ENCODE peak calls at places on chromosomes 4 and X, in ten cellular contexts. One of them, this sample, is unnamed.

GRCh38 chrX:46587753-46588171 is 14.2 kb downstream of the CHST7 start:
- DNase-seq in cardiac fibroblast: peak
- DNase-seq in PC-9: no peak
- DNase-seq in activated B cell treated with CpG ODN at 0.5 μM for 24 hours: no peak
- DNase-seq in AG09309: no peak
- DNase-seq in RWPE1: no peak
- DNase-seq in GM10248: no peak
- DNase-seq in IMR-90: no peak
- DNase-seq in progenitor cell of endocrine pancreas: no peak
- DNase-seq in gastrocnemius medialis: no peak
- DNase-seq in this sample: no peak

GRCh38 chr4:114729339-114729738 is 130.7 kb downstream of the UGT8 start:
- DNase-seq in cardiac fibroblast: no peak
- DNase-seq in PC-9: no peak
- DNase-seq in activated B cell treated with CpG ODN at 0.5 μM for 24 hours: no peak
- DNase-seq in AG09309: no peak
- DNase-seq in RWPE1: no peak
- DNase-seq in GM10248: no peak
- DNase-seq in IMR-90: no peak
- DNase-seq in progenitor cell of endocrine pancreas: no peak
- DNase-seq in gastrocnemius medialis: no peak
- DNase-seq in this sample: no peak

GRCh38 chr4:56626963-56627362 is 54.1 kb downstream of the HOPX start:
- DNase-seq in cardiac fibroblast: no peak
- DNase-seq in PC-9: peak
- DNase-seq in activated B cell treated with CpG ODN at 0.5 μM for 24 hours: no peak
- DNase-seq in AG09309: no peak
- DNase-seq in RWPE1: no peak
- DNase-seq in GM10248: no peak
- DNase-seq in IMR-90: no peak
- DNase-seq in progenitor cell of endocrine pancreas: no peak
- DNase-seq in gastrocnemius medialis: no peak
- DNase-seq in this sample: no peak

GRCh38 chrX:154457491-154458115 is 478 bp upstream of the PLXNA3 start:
- DNase-seq in cardiac fibroblast: peak
- DNase-seq in PC-9: peak
- DNase-seq in activated B cell treated with CpG ODN at 0.5 μM for 24 hours: no peak
- DNase-seq in AG09309: no peak
- DNase-seq in RWPE1: no peak
- DNase-seq in GM10248: peak
- DNase-seq in IMR-90: no peak
- DNase-seq in progenitor cell of endocrine pancreas: peak
- DNase-seq in gastrocnemius medialis: no peak
- DNase-seq in this sample: peak

GRCh38 chr4:68373513-68373912 is 23.6 kb upstream of the YTHDC1 start:
- DNase-seq in cardiac fibroblast: peak
- DNase-seq in PC-9: no peak
- DNase-seq in activated B cell treated with CpG ODN at 0.5 μM for 24 hours: peak
- DNase-seq in AG09309: no peak
- DNase-seq in RWPE1: no peak
- DNase-seq in GM10248: peak
- DNase-seq in IMR-90: peak
- DNase-seq in progenitor cell of endocrine pancreas: peak
- DNase-seq in gastrocnemius medialis: peak
- DNase-seq in this sample: peak

GRCh38 chrX:71492086-71493065 is 40.5 kb upstream of the OGT start:
- DNase-seq in cardiac fibroblast: peak
- DNase-seq in PC-9: peak
- DNase-seq in activated B cell treated with CpG ODN at 0.5 μM for 24 hours: no peak
- DNase-seq in AG09309: no peak
- DNase-seq in RWPE1: peak
- DNase-seq in GM10248: peak
- DNase-seq in IMR-90: peak
- DNase-seq in progenitor cell of endocrine pancreas: no peak
- DNase-seq in gastrocnemius medialis: peak
- DNase-seq in this sample: peak

GRCh38 chrX:100636321-100636991 is at the start of gene TSPAN6:
- DNase-seq in cardiac fibroblast: peak
- DNase-seq in PC-9: peak
- DNase-seq in activated B cell treated with CpG ODN at 0.5 μM for 24 hours: peak
- DNase-seq in AG09309: peak
- DNase-seq in RWPE1: peak
- DNase-seq in GM10248: peak
- DNase-seq in IMR-90: peak
- DNase-seq in progenitor cell of endocrine pancreas: peak
- DNase-seq in gastrocnemius medialis: peak
- DNase-seq in this sample: peak

GRCh38 chrX:133350751-133351150 is 64.5 kb downstream of the GPC4 start:
- DNase-seq in cardiac fibroblast: peak
- DNase-seq in PC-9: no peak
- DNase-seq in activated B cell treated with CpG ODN at 0.5 μM for 24 hours: no peak
- DNase-seq in AG09309: no peak
- DNase-seq in RWPE1: no peak
- DNase-seq in GM10248: no peak
- DNase-seq in IMR-90: no peak
- DNase-seq in progenitor cell of endocrine pancreas: no peak
- DNase-seq in gastrocnemius medialis: peak
- DNase-seq in this sample: no peak

GRCh38 chr4:39502034-39502658 is 25.1 kb downstream of the UGDH start:
- DNase-seq in cardiac fibroblast: peak
- DNase-seq in PC-9: no peak
- DNase-seq in activated B cell treated with CpG ODN at 0.5 μM for 24 hours: no peak
- DNase-seq in AG09309: peak
- DNase-seq in RWPE1: peak
- DNase-seq in GM10248: no peak
- DNase-seq in IMR-90: peak
- DNase-seq in progenitor cell of endocrine pancreas: no peak
- DNase-seq in gastrocnemius medialis: no peak
- DNase-seq in this sample: no peak

GRCh38 chr4:10096976-10097330 is 19.6 kb downstream of the WDR1 start:
- DNase-seq in cardiac fibroblast: no peak
- DNase-seq in PC-9: no peak
- DNase-seq in activated B cell treated with CpG ODN at 0.5 μM for 24 hours: no peak
- DNase-seq in AG09309: no peak
- DNase-seq in RWPE1: no peak
- DNase-seq in GM10248: no peak
- DNase-seq in IMR-90: no peak
- DNase-seq in progenitor cell of endocrine pancreas: no peak
- DNase-seq in gastrocnemius medialis: no peak
- DNase-seq in this sample: no peak

GRCh38 chrX:24498975-24499374 is 33.9 kb downstream of the PDK3 start:
- DNase-seq in cardiac fibroblast: peak
- DNase-seq in PC-9: no peak
- DNase-seq in activated B cell treated with CpG ODN at 0.5 μM for 24 hours: no peak
- DNase-seq in AG09309: no peak
- DNase-seq in RWPE1: peak
- DNase-seq in GM10248: no peak
- DNase-seq in IMR-90: peak
- DNase-seq in progenitor cell of endocrine pancreas: no peak
- DNase-seq in gastrocnemius medialis: no peak
- DNase-seq in this sample: peak

GRCh38 chr4:172978848-172979247 is 189.8 kb upstream of the GALNT7 start:
- DNase-seq in cardiac fibroblast: no peak
- DNase-seq in PC-9: no peak
- DNase-seq in activated B cell treated with CpG ODN at 0.5 μM for 24 hours: no peak
- DNase-seq in AG09309: no peak
- DNase-seq in RWPE1: no peak
- DNase-seq in GM10248: no peak
- DNase-seq in IMR-90: no peak
- DNase-seq in progenitor cell of endocrine pancreas: no peak
- DNase-seq in gastrocnemius medialis: no peak
- DNase-seq in this sample: no peak

GRCh38 chrX:72409993-72410392 is 104.3 kb upstream of the CITED1 start:
- DNase-seq in cardiac fibroblast: no peak
- DNase-seq in PC-9: no peak
- DNase-seq in activated B cell treated with CpG ODN at 0.5 μM for 24 hours: no peak
- DNase-seq in AG09309: no peak
- DNase-seq in RWPE1: no peak
- DNase-seq in GM10248: no peak
- DNase-seq in IMR-90: no peak
- DNase-seq in progenitor cell of endocrine pancreas: no peak
- DNase-seq in gastrocnemius medialis: no peak
- DNase-seq in this sample: no peak

GRCh38 chr4:721261-722171 is 15.9 kb downstream of the PCGF3 start:
- DNase-seq in cardiac fibroblast: peak
- DNase-seq in PC-9: no peak
- DNase-seq in activated B cell treated with CpG ODN at 0.5 μM for 24 hours: no peak
- DNase-seq in AG09309: no peak
- DNase-seq in RWPE1: peak
- DNase-seq in GM10248: no peak
- DNase-seq in IMR-90: no peak
- DNase-seq in progenitor cell of endocrine pancreas: no peak
- DNase-seq in gastrocnemius medialis: no peak
- DNase-seq in this sample: no peak

GRCh38 chrX:130902783-130903613 is at the start of gene ENOX2:
- DNase-seq in cardiac fibroblast: peak
- DNase-seq in PC-9: peak
- DNase-seq in activated B cell treated with CpG ODN at 0.5 μM for 24 hours: peak
- DNase-seq in AG09309: peak
- DNase-seq in RWPE1: peak
- DNase-seq in GM10248: peak
- DNase-seq in IMR-90: peak
- DNase-seq in progenitor cell of endocrine pancreas: peak
- DNase-seq in gastrocnemius medialis: peak
- DNase-seq in this sample: peak
- TF ChIP-seq CTCF in cardiac fibroblast: no peak
- TF ChIP-seq CTCF in PC-9: no peak
- TF ChIP-seq CTCF in activated B cell treated with CpG ODN at 0.5 μM for 24 hours: no peak
- TF ChIP-seq CTCF in AG09309: no peak
- TF ChIP-seq CTCF in RWPE1: no peak
- TF ChIP-seq CTCF in GM10248: no peak
- TF ChIP-seq CTCF in IMR-90: no peak
- TF ChIP-seq CTCF in progenitor cell of endocrine pancreas: no peak
- TF ChIP-seq CTCF in gastrocnemius medialis: no peak
- TF ChIP-seq CTCF in this sample: no peak

DNA sequence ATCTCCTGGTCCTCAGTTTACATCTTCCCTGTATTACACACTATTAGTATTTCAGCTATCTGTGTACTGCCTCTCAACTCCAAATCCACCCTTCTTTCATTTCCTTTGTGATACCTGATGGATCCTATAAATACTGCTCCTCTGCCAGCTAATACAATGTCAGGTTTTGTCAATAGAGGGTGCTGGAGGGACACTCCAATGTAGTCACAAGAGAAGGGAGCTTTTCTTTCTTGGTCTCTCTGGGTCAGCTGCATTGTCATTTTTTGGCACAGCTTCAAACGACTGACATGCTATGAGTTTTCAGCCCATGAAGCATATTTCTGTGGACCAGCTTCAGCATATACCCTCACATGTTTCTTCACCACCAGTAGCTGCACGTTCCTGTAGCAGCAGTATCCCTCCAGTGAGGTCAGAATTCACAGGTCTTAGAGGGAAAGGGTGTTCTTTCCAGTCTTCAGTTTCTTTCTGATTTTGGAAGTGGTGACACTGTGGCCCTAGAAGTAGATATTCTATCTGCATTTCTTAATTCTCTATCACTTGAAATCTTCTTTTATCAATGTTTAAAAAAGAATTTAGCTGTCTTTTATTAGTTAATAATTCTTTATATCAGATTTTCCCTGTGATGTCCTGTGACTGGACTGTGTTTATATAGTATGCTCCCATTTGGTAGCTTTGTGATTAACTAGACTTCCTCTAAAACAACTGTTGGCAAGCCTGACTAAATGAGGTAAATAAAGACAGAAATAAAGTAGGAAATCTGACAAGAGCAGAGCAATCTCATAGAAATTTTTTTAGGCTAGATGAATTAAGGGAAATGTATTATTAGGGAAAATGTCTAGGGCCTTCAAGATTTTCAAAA is 60.6 kb downstream of the GABRA2 start:
- DNase-seq in cardiac fibroblast: peak
- DNase-seq in PC-9: peak
- DNase-seq in activated B cell treated with CpG ODN at 0.5 μM for 24 hours: no peak
- DNase-seq in AG09309: no peak
- DNase-seq in RWPE1: peak
- DNase-seq in GM10248: peak
- DNase-seq in IMR-90: peak
- DNase-seq in progenitor cell of endocrine pancreas: peak
- DNase-seq in gastrocnemius medialis: no peak
- DNase-seq in this sample: peak
- TF ChIP-seq CTCF in cardiac fibroblast: peak
- TF ChIP-seq CTCF in PC-9: peak
- TF ChIP-seq CTCF in activated B cell treated with CpG ODN at 0.5 μM for 24 hours: no peak
- TF ChIP-seq CTCF in AG09309: no peak
- TF ChIP-seq CTCF in RWPE1: peak
- TF ChIP-seq CTCF in GM10248: peak
- TF ChIP-seq CTCF in IMR-90: peak
- TF ChIP-seq CTCF in progenitor cell of endocrine pancreas: peak
- TF ChIP-seq CTCF in gastrocnemius medialis: no peak
- TF ChIP-seq CTCF in this sample: peak

DNA sequence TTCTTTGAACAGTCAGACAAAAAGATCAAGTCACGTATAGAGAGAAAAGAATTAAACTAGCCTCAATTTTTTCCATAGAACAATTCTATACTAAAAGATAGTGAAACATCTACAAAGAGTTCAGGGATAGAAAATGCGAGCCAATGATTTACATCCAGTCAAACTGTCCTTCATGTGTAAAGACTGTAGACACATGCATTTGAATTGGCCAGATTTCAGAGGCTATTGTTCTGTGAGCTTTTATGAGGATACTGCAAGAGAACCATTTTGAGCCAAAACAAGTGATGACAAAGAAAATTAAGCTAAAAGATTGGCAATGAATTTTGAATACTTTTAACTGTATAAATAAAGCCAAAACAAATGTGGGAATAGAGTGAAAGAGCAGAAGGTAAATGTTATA is 1230.3 kb downstream of the RPA4 start:
- DNase-seq in cardiac fibroblast: no peak
- DNase-seq in PC-9: no peak
- DNase-seq in activated B cell treated with CpG ODN at 0.5 μM for 24 hours: no peak
- DNase-seq in AG09309: no peak
- DNase-seq in RWPE1: no peak
- DNase-seq in GM10248: no peak
- DNase-seq in IMR-90: no peak
- DNase-seq in progenitor cell of endocrine pancreas: no peak
- DNase-seq in gastrocnemius medialis: no peak
- DNase-seq in this sample: no peak
- TF ChIP-seq CTCF in cardiac fibroblast: no peak
- TF ChIP-seq CTCF in PC-9: no peak
- TF ChIP-seq CTCF in activated B cell treated with CpG ODN at 0.5 μM for 24 hours: no peak
- TF ChIP-seq CTCF in AG09309: no peak
- TF ChIP-seq CTCF in RWPE1: no peak
- TF ChIP-seq CTCF in GM10248: no peak
- TF ChIP-seq CTCF in IMR-90: no peak
- TF ChIP-seq CTCF in progenitor cell of endocrine pancreas: no peak
- TF ChIP-seq CTCF in gastrocnemius medialis: no peak
- TF ChIP-seq CTCF in this sample: no peak

DNA sequence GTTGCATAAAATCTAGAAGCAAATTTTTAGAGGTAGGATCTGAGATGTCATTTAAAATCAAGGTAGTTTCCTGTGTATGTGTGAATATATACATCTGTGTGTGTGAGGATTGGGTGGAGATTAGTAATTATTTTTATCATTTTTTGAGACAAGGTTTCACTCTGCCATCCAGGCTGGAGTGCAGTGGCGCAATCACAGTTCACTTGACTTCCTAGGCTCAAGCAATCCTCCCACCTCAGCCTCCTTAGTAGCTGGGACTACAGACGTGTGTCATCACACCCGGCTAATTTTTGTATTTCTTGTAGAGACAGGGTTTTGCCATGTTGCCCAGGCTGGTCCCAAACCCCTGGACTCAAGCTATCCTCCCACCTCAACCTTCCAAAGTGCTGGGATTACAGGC is 188.3 kb downstream of the RAPGEF2 start:
- DNase-seq in cardiac fibroblast: no peak
- DNase-seq in PC-9: no peak
- DNase-seq in activated B cell treated with CpG ODN at 0.5 μM for 24 hours: no peak
- DNase-seq in AG09309: no peak
- DNase-seq in RWPE1: no peak
- DNase-seq in GM10248: no peak
- DNase-seq in IMR-90: no peak
- DNase-seq in progenitor cell of endocrine pancreas: no peak
- DNase-seq in gastrocnemius medialis: no peak
- DNase-seq in this sample: no peak
- TF ChIP-seq CTCF in cardiac fibroblast: no peak
- TF ChIP-seq CTCF in PC-9: no peak
- TF ChIP-seq CTCF in activated B cell treated with CpG ODN at 0.5 μM for 24 hours: no peak
- TF ChIP-seq CTCF in AG09309: no peak
- TF ChIP-seq CTCF in RWPE1: no peak
- TF ChIP-seq CTCF in GM10248: no peak
- TF ChIP-seq CTCF in IMR-90: no peak
- TF ChIP-seq CTCF in progenitor cell of endocrine pancreas: no peak
- TF ChIP-seq CTCF in gastrocnemius medialis: no peak
- TF ChIP-seq CTCF in this sample: no peak

This sample was measured in GM13976.